ENCODE peak calls at places on chromosome 18, in nine cellular contexts. Z is sigmoid colon, U is stomach, S is Peyer's patch, D is IMR-90, F is HepG2, C is HCT116, Q is heart left ventricle, Y is GM12878. W is an unnamed sample.

GRCh38 chr18:29169599-29169998 is 992.7 kb upstream of the CDH2 start:
- DNase-seq in Z (no peak), U (no peak), S (no peak), D (no peak), F (no peak), C (no peak), Q (no peak), Y (no peak), W (no peak)

GRCh38 chr18:67367540-67367939 is 149.0 kb downstream of the DSEL start:
- DNase-seq in Z (no peak), U (no peak), S (no peak), D (peak), F (no peak), C (no peak), Q (no peak), Y (no peak), W (no peak)

GRCh38 chr18:49052891-49053644 is 102.3 kb upstream of the SMAD7 start:
- DNase-seq in Z (no peak), U (no peak), S (peak), D (peak), F (no peak), C (no peak), Q (no peak), Y (no peak), W (no peak)

GRCh38 chr18:23137788-23138216 is 2.5 kb downstream of the CABLES1 start:
- DNase-seq in Z (no peak), U (no peak), S (no peak), D (no peak), F (no peak), C (no peak), Q (no peak), Y (no peak), W (peak)

GRCh38 chr18:31970617-31971016 is 27.7 kb upstream of the TRAPPC8 start:
- DNase-seq in Z (no peak), U (no peak), S (no peak), D (no peak), F (no peak), C (no peak), Q (no peak), Y (no peak), W (no peak)

GRCh38 chr18:574456-575228 is 5.5 kb upstream of the CETN1 start:
- DNase-seq in Z (no peak), U (no peak), S (no peak), D (no peak), F (no peak), C (no peak), Q (no peak), Y (no peak), W (no peak)

GRCh38 chr18:1965016-1965415 is 606.3 kb downstream of the METTL4 start:
- DNase-seq in Z (no peak), U (no peak), S (no peak), D (no peak), F (no peak), C (no peak), Q (no peak), Y (no peak), W (no peak)

GRCh38 chr18:27411911-27412310 is 226.8 kb upstream of the CHST9 start:
- DNase-seq in Z (no peak), U (no peak), S (no peak), D (no peak), F (peak), C (no peak), Q (no peak), Y (no peak), W (no peak)

GRCh38 chr18:59085797-59086196 is 53.9 kb upstream of the SEC11C start:
- DNase-seq in Z (no peak), U (no peak), S (no peak), D (peak), F (no peak), C (no peak), Q (no peak), Y (no peak), W (no peak)

GRCh38 chr18:79938196-79938595 is 13.3 kb downstream of the SLC66A2 start:
- DNase-seq in Z (peak), U (no peak), S (peak), D (no peak), F (no peak), C (no peak), Q (no peak), Y (no peak), W (no peak)

GRCh38 chr18:54388203-54389142 is 30.8 kb downstream of the C18orf54 start:
- DNase-seq in Z (no peak), U (no peak), S (peak), D (peak), F (peak), C (peak), Q (no peak), Y (peak), W (no peak)

GRCh38 chr18:41077076-41077475 is 878.0 kb upstream of the PIK3C3 start:
- DNase-seq in Z (no peak), U (no peak), S (no peak), D (no peak), F (no peak), C (no peak), Q (no peak), Y (no peak), W (no peak)

GRCh38 chr18:39946623-39947061 is 2008.4 kb upstream of the PIK3C3 start:
- DNase-seq in Z (no peak), U (no peak), S (no peak), D (peak), F (no peak), C (peak), Q (no peak), Y (no peak), W (no peak)

GRCh38 chr18:23902396-23902795 is 112.2 kb upstream of the TTC39C start:
- DNase-seq in Z (no peak), U (no peak), S (no peak), D (no peak), F (no peak), C (no peak), Q (no peak), Y (no peak), W (no peak)

GRCh38 chr18:79567481-79568147 is 112.0 kb upstream of the CTDP1 start:
- DNase-seq in Z (peak), U (no peak), S (peak), D (peak), F (no peak), C (no peak), Q (peak), Y (no peak), W (no peak)

GRCh38 chr18:37294951-37295350 is 270.6 kb downstream of the CELF4 start:
- DNase-seq in Z (no peak), U (no peak), S (no peak), D (no peak), F (peak), C (no peak), Q (no peak), Y (no peak), W (peak)

GRCh38 chr18:28890796-28891195 is 713.9 kb upstream of the CDH2 start:
- DNase-seq in Z (no peak), U (no peak), S (no peak), D (no peak), F (no peak), C (no peak), Q (no peak), Y (no peak), W (no peak)

GRCh38 chr18:13233746-13234527 is 15.4 kb downstream of the LDLRAD4 start:
- DNase-seq in Z (no peak), U (no peak), S (peak), D (no peak), F (no peak), C (no peak), Q (no peak), Y (no peak), W (no peak)

GRCh38 chr18:49668583-49669290 is 106.9 kb downstream of the LIPG start:
- DNase-seq in Z (peak), U (no peak), S (no peak), D (no peak), F (peak), C (no peak), Q (peak), Y (no peak), W (no peak)

GRCh38 chr18:904135-905090 is at the start of gene ADCYAP1:
- DNase-seq in Z (no peak), U (no peak), S (no peak), D (no peak), F (no peak), C (no peak), Q (no peak), Y (no peak), W (no peak)

GRCh38 chr18:22913861-22914260 is 19.3 kb upstream of the RBBP8 start:
- DNase-seq in Z (no peak), U (peak), S (peak), D (no peak), F (no peak), C (peak), Q (no peak), Y (no peak), W (no peak)

GRCh38 chr18:62329676-62330454 is 4.8 kb downstream of the TNFRSF11A start:
- DNase-seq in Z (no peak), U (peak), S (peak), D (peak), F (peak), C (no peak), Q (peak), Y (no peak), W (peak)

GRCh38 chr18:33749831-33750230 is 171.8 kb downstream of the ASXL3 start:
- DNase-seq in Z (peak), U (no peak), S (no peak), D (no peak), F (no peak), C (no peak), Q (no peak), Y (no peak), W (peak)

GRCh38 chr18:63137999-63138448 is 181.5 kb downstream of the BCL2 start:
- DNase-seq in Z (no peak), U (no peak), S (peak), D (no peak), F (no peak), C (no peak), Q (peak), Y (no peak), W (no peak)

GRCh38 chr18:70397259-70397925 is 108.5 kb downstream of the SOCS6 start:
- DNase-seq in Z (no peak), U (no peak), S (no peak), D (peak), F (no peak), C (no peak), Q (no peak), Y (no peak), W (no peak)

GRCh38 chr18:63320690-63321265 is 1.2 kb upstream of the BCL2 start:
- DNase-seq in Z (peak), U (peak), S (peak), D (peak), F (peak), C (no peak), Q (peak), Y (no peak), W (peak)

GRCh38 chr18:59779979-59780378 is 82.8 kb upstream of the CCBE1 start:
- DNase-seq in Z (no peak), U (no peak), S (no peak), D (peak), F (no peak), C (no peak), Q (no peak), Y (no peak), W (no peak)

GRCh38 chr18:31192086-31192776 is 29.6 kb upstream of the DSC1 start:
- DNase-seq in Z (no peak), U (no peak), S (no peak), D (no peak), F (no peak), C (no peak), Q (no peak), Y (no peak), W (no peak)

GRCh38 chr18:79695856-79696850 is 16.6 kb downstream of the CTDP1 start:
- DNase-seq in Z (peak), U (no peak), S (no peak), D (no peak), F (no peak), C (no peak), Q (peak), Y (no peak), W (no peak)

GRCh38 chr18:63132819-63133200 is 186.8 kb downstream of the BCL2 start:
- DNase-seq in Z (no peak), U (peak), S (no peak), D (no peak), F (no peak), C (no peak), Q (no peak), Y (no peak), W (no peak)

GRCh38 chr18:32469190-32469611 is 1.5 kb downstream of the GAREM1 start:
- DNase-seq in Z (peak), U (peak), S (peak), D (peak), F (peak), C (peak), Q (peak), Y (no peak), W (no peak)

GRCh38 chr18:64713284-64713683 is 564.4 kb upstream of the LINC00305 start:
- DNase-seq in Z (no peak), U (no peak), S (peak), D (no peak), F (no peak), C (no peak), Q (no peak), Y (peak), W (no peak)

GRCh38 chr18:65942103-65942502 is 191.3 kb downstream of the CDH7 start:
- DNase-seq in Z (no peak), U (no peak), S (no peak), D (no peak), F (no peak), C (no peak), Q (no peak), Y (no peak), W (no peak)

GRCh38 chr18:22228930-22229329 is 59.5 kb downstream of the GATA6 start:
- DNase-seq in Z (no peak), U (no peak), S (no peak), D (peak), F (no peak), C (no peak), Q (no peak), Y (no peak), W (no peak)

GRCh38 chr18:501406-501714 is 859 bp upstream of the COLEC12 start:
- DNase-seq in Z (no peak), U (no peak), S (no peak), D (no peak), F (no peak), C (no peak), Q (no peak), Y (no peak), W (no peak)

GRCh38 chr18:79604205-79604912 is 75.2 kb upstream of the CTDP1 start:
- DNase-seq in Z (peak), U (no peak), S (no peak), D (no peak), F (no peak), C (no peak), Q (peak), Y (no peak), W (no peak)

GRCh38 chr18:66235206-66235605 is 368.7 kb downstream of the CDH19 start:
- DNase-seq in Z (no peak), U (no peak), S (no peak), D (no peak), F (no peak), C (no peak), Q (no peak), Y (no peak), W (no peak)

GRCh38 chr18:61400016-61400630 is 66.9 kb downstream of the CDH20 start:
- DNase-seq in Z (no peak), U (no peak), S (no peak), D (no peak), F (no peak), C (no peak), Q (no peak), Y (no peak), W (no peak)

GRCh38 chr18:49749563-49749962 is 63.8 kb downstream of the ACAA2 start:
- DNase-seq in Z (no peak), U (no peak), S (no peak), D (no peak), F (no peak), C (no peak), Q (no peak), Y (no peak), W (no peak)

GRCh38 chr18:3449702-3450357 is at the start of gene TGIF1:
- DNase-seq in Z (peak), U (peak), S (peak), D (peak), F (peak), C (peak), Q (peak), Y (no peak), W (peak)
- TF ChIP-seq POLR2A in Z (peak), U (no peak), S (peak), D (peak), F (peak), C (peak), Q (peak), Y (no peak), W (peak)

GRCh38 chr18:3453540-3454364 is 3.8 kb downstream of the TGIF1 start:
- DNase-seq in Z (peak), U (peak), S (peak), D (peak), F (peak), C (no peak), Q (peak), Y (no peak), W (peak)
- TF ChIP-seq POLR2A in Z (no peak), U (no peak), S (no peak), D (peak), F (peak), C (no peak), Q (peak), Y (no peak), W (no peak)

DNA sequence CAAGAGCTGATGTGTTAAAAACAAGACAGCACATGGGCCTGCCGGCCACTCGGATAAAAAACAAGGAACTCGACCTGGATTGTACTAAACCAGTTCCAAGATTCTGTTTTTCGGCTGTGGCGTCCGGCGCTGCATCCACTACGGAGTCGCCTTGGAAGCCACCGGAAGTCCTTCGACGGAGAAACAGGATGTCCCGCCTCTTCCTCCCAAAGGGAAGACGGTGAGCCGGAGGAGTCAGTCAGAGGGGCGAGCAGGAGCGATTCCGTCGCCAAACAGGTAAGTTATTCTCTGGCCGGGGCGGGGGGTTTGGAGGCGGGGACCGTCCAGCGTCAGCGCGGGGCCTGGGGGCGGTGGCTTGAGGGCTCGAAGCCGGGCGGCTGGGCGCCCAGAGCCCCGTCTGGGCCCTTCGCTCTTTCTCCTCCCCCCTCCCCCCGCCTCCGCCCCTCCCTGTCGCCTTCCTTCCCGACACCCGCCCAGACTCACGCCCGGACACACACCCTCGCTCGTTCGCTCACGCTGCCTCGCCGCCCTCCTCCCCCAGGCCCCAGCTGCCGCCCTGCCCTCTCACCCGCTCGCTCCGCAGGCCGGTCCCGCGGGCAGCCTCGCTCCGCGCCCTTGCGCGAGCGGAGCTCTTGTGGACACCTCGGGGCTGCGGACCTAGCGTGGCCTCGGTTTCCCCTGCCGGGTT is at the start of gene ZNF407:
- DNase-seq in Z (peak), U (peak), S (peak), D (peak), F (peak), C (peak), Q (peak), Y (peak), W (peak)
- TF ChIP-seq POLR2A in Z (no peak), U (peak), S (peak), D (peak), F (peak), C (peak), Q (no peak), Y (peak), W (peak)

DNA sequence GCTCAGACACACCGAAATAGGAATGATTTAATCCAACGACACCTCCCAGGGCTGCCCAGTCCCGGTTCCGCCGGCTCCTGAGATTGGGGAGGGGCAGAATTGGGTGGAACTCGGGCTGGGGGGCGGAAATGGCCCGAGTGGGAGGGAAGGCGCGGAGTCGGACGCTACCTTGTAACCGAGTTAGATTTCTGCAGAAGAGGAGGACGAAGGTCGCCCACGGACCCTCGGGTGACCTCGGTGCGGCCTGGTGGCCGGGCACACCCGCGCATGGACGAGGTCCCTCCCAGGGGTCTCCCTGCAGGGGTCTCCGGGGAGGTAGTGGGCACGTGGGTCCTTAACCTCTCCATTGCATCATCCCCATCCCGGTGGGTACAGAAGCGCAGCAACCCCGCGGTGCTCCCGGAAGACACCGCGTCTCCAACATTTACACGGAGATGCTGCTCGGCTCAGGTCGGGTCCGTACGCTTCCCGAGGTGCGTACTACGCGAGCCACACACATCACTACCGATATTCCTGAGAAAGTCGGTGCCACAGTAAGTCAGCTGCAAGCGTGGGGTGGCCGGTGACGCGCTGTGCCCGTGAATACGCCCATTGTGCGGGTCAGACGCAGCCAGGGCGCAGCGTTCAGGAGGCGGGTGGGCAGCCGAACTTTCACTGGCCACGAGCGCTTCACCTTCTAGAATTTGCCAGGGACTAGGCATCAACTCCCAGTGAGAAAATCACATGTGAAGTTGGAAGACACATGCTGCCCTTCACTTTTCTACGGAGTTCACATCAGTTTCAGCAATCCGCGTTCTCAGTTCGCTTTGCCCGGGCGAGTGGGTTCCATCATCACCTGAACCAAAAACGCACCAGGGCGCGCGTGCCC is 3.0 kb downstream of the ZNF516 start:
- DNase-seq in Z (peak), U (peak), S (peak), D (peak), F (no peak), C (no peak), Q (no peak), Y (no peak), W (peak)
- TF ChIP-seq POLR2A in Z (peak), U (no peak), S (peak), D (peak), F (peak), C (peak), Q (no peak), Y (peak), W (no peak)

DNA sequence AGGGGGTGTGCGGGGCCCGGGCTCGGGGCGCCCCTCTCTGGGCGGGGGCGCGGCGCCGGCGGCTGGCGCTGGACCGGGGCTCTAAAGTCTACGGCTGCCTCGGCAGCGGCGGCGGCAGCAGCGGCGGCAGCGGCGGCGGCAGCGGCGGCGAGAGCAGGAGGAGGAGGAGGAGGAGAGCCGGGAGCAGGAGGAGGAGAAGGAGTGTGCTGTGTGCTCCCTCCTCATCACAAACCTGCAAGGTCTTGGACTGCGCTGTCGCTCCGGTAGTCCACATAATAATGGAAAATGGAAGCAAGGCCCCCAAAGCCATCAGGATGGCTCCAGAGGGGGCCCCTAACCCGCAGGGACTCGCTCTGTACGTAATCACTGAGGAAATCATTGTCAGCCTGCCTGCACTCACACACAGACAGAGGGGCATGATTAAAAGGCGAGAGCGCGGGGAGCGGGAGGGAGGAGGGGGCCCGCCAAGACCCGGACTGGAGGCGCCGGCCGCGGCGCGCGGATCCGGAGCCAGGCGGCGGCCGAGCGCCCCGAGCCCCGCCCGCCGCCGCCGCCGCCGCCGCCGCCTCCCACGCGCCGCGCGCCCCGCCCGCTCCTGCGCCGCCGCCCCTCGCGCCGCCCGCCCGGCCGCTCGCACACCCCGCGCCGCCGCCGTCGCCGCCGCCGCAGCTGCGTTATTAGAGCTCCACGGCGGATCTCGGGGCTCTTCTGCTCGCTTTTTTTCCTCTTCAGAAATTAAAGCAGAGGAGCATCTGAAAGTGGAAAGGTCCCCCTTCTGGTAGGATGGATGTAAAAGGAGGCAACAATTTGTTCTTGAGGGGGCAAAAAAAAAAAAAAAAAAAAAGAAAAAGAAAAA is at the start of gene ZNF521:
- DNase-seq in Z (peak), U (peak), S (peak), D (peak), F (peak), C (peak), Q (peak), Y (no peak), W (peak)
- TF ChIP-seq POLR2A in Z (no peak), U (no peak), S (peak), D (peak), F (no peak), C (no peak), Q (peak), Y (peak), W (no peak)

GRCh38 chr18:48007381-48007780 is 76.9 kb upstream of the SMAD2 start:
- DNase-seq in Z (no peak), U (no peak), S (peak), D (no peak), F (no peak), C (no peak), Q (no peak), Y (no peak), W (no peak)
- TF ChIP-seq POLR2A in Z (no peak), U (no peak), S (no peak), D (no peak), F (no peak), C (no peak), Q (no peak), Y (no peak), W (no peak)

W was measured in erythroblast.